ENCODE peak calls at places on chromosomes 6 and 20, in nine cellular contexts. J is endothelial cell; W is A172; Z is T47D; R is cerebellar cortex; T is breast epithelium; E is PC-9; K is A673; C is activated CD4-positive, alpha-beta memory T cell treated with anti-CD3 and anti-CD28 coated beads, Interleukin-2, amount 10 ng/mL, durations not matched to agents 7 days and 5 days. Y is an unnamed sample.

GRCh38 chr6:87756858-87757257 is 54.8 kb upstream of the AKIRIN2 start:
- DNase-seq in R (no peak), Z (no peak), W (peak), K (peak), C (peak), E (peak), J (no peak), T (no peak), Y (no peak)

GRCh38 chr6:18327621-18328548 is 59.3 kb upstream of the RNF144B start:
- DNase-seq in K (no peak), T (no peak), Z (no peak), W (no peak), C (no peak), J (no peak), R (no peak), E (no peak), Y (no peak)

GRCh38 chr6:165245287-165245686 is 64.1 kb downstream of the C6orf118 start:
- DNase-seq in R (peak), C (no peak), T (no peak), J (no peak), Z (no peak), W (peak), E (no peak), K (peak), Y (no peak)

GRCh38 chr6:159525445-159526031 is 167.5 kb downstream of the SOD2 start:
- DNase-seq in E (no peak), J (no peak), K (no peak), C (no peak), Z (no peak), R (no peak), W (no peak), T (no peak), Y (no peak)

GRCh38 chr6:143673638-143674037 is 4.1 kb upstream of the PHACTR2 start:
- DNase-seq in J (no peak), E (peak), Z (no peak), C (no peak), K (peak), T (no peak), R (peak), W (peak), Y (no peak)

GRCh38 chr6:166997768-166998255 is 1.4 kb upstream of the CEP43 start:
- DNase-seq in Z (peak), R (peak), K (peak), W (peak), E (peak), T (peak), C (peak), J (peak), Y (peak)

GRCh38 chr20:50629675-50630055 is 61.7 kb downstream of the RIPOR3 start:
- DNase-seq in Z (no peak), K (no peak), J (no peak), W (peak), E (no peak), C (no peak), T (no peak), R (no peak), Y (no peak)

GRCh38 chr20:61797200-61797599 is 268.5 kb downstream of the TAF4 start:
- DNase-seq in K (peak), J (no peak), R (no peak), Z (no peak), C (no peak), T (no peak), E (no peak), W (peak), Y (no peak)

GRCh38 chr6:125789576-125790402 is 971 bp upstream of the NCOA7 start:
- DNase-seq in W (peak), R (peak), C (peak), J (peak), K (peak), Z (no peak), E (no peak), T (no peak), Y (no peak)

GRCh38 chr6:140388141-140388802 is 1013.8 kb upstream of the CITED2 start:
- DNase-seq in K (no peak), W (no peak), T (no peak), R (no peak), Z (no peak), J (no peak), C (no peak), E (peak), Y (no peak)

GRCh38 chr20:18133962-18134361 is 3.7 kb upstream of the KAT14 start:
- DNase-seq in K (no peak), W (no peak), E (no peak), J (no peak), R (no peak), Z (no peak), C (no peak), T (no peak), Y (no peak)

GRCh38 chr20:17873410-17874270 is 95.0 kb downstream of the SNX5 start:
- DNase-seq in R (no peak), E (no peak), K (peak), W (peak), C (no peak), J (no peak), Z (peak), T (peak), Y (no peak)

GRCh38 chr20:12605751-12606150 is 403.0 kb upstream of the SPTLC3 start:
- DNase-seq in Z (no peak), K (no peak), T (no peak), J (no peak), R (no peak), C (no peak), W (no peak), E (no peak), Y (no peak)

GRCh38 chr20:57332105-57333089 is 2.8 kb downstream of the SPO11 start:
- DNase-seq in C (no peak), K (no peak), R (peak), T (no peak), J (no peak), W (no peak), E (peak), Z (peak), Y (no peak)

GRCh38 chr20:22928679-22929078 is 106.4 kb upstream of the SSTR4 start:
- DNase-seq in T (no peak), Z (no peak), R (no peak), E (no peak), C (no peak), J (no peak), K (no peak), W (no peak), Y (no peak)

Y was measured in HuH-7.5.